ENCODE peak calls at places on chromosome 6, in four cellular contexts. N is K562, J is HCT116, D is H1. Z is an unnamed sample.

GRCh38 chr6:3001773-3002293 is 2.1 kb downstream of the NQO2 start:
- DNase-seq in J (peak; percentile 71), N (peak; percentile 69), D (no peak), Z (peak; percentile 85)

GRCh38 chr6:141957271-141957670 is 175.5 kb upstream of the GJE1 start:
- DNase-seq in J (no peak), N (no peak), D (no peak), Z (no peak)

GRCh38 chr6:132768051-132768517 is 10.4 kb upstream of the VNN2 start:
- DNase-seq in J (peak; percentile 40), N (peak; percentile 42), D (peak; percentile 31), Z (peak; percentile 55)

GRCh38 chr6:16322666-16323312 is 84.4 kb downstream of the GMPR start:
- DNase-seq in J (no peak), N (peak; percentile 78), D (no peak), Z (no peak)

GRCh38 chr6:7042654-7043545 is 64.9 kb upstream of the RREB1 start:
- DNase-seq in J (no peak), D (no peak), N (no peak), Z (peak; percentile 81)

GRCh38 chr6:24431045-24431451 is 28.3 kb downstream of the MRS2 start:
- DNase-seq in J (peak; percentile 38), N (peak; percentile 67), D (peak; percentile 9), Z (peak; percentile 65)

GRCh38 chr6:3770023-3770422 is 18.5 kb upstream of the PXDC1 start:
- DNase-seq in D (no peak), J (no peak), N (no peak), Z (no peak)

GRCh38 chr6:46201701-46202100 is 30.9 kb upstream of the ENPP5 start:
- DNase-seq in J (no peak), D (no peak), N (no peak), Z (no peak)

GRCh38 chr6:152453421-152453820 is 183.7 kb downstream of the SYNE1 start:
- DNase-seq in N (no peak), J (no peak), D (peak; percentile 2), Z (no peak)

GRCh38 chr6:126308367-126308766 is 31.5 kb upstream of the CENPW start:
- DNase-seq in N (no peak), D (no peak), J (no peak), Z (no peak)

GRCh38 chr6:12436224-12436623 is 146.1 kb downstream of the EDN1 start:
- DNase-seq in D (no peak), J (no peak), N (no peak), Z (no peak)

GRCh38 chr6:142537612-142538478 is 236.0 kb downstream of the ADGRG6 start:
- DNase-seq in D (peak; percentile 9), N (peak; percentile 65), J (peak; percentile 34), Z (peak; percentile 45)

GRCh38 chr6:25202505-25202904 is 76.7 kb upstream of the CARMIL1 start:
- DNase-seq in D (no peak), J (no peak), N (no peak), Z (no peak)

GRCh38 chr6:39416728-39417127 is 94.2 kb upstream of the KCNK16 start:
- DNase-seq in N (no peak), J (no peak), D (peak; percentile 64), Z (no peak)

GRCh38 chr6:138692978-138693909 is 80.3 kb upstream of the CCDC28A start:
- DNase-seq in N (peak; percentile 64), D (peak; percentile 62), J (peak; percentile 48), Z (peak; percentile 54)

GRCh38 chr6:154705471-154706113 is 27.6 kb upstream of the SCAF8 start:
- DNase-seq in D (no peak), N (no peak), J (no peak), Z (no peak)

GRCh38 chr6:143160008-143160407 is 99.3 kb downstream of the AIG1 start:
- DNase-seq in D (no peak), J (no peak), N (no peak), Z (peak; percentile 9)

GRCh38 chr6:81788748-81789147 is 36.3 kb upstream of the TENT5A start:
- DNase-seq in J (no peak), N (no peak), D (no peak), Z (peak; percentile 36)
- TF ChIP-seq FOSL1 in J (no peak), N (no peak), D (no peak), Z (no peak)

DNA sequence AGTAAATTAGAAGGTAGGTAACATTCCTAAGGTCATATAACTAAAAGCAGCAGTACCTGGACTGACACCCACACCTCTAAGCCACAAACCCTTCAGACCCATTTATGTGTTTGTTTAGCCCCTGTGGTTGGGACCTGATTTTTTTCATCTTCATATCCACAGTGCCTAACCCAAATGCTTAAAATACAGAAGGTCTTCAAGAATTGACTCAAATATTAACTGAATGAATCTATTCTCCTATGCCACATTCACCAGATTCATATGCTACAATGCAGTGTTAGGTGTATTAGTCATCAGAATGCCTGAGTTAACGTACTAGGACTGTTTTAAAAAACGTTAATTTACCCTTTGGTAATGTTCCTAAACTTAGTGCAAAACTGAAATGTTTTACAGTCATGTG is 124.8 kb downstream of the AHI1 start:
- DNase-seq in J (no peak), D (no peak), N (no peak), Z (no peak)
- TF ChIP-seq FOSL1 in J (no peak), D (no peak), N (no peak), Z (no peak)

GRCh38 chr6:31776961-31777666 is at the start of gene VWA7:
- DNase-seq in J (peak; percentile 84), N (peak; percentile 98), D (no peak), Z (peak; percentile 85)

GRCh38 chr6:31777667-31778050 is 531 bp upstream of the VWA7 start:
- DNase-seq in D (no peak), J (no peak), N (no peak), Z (no peak)

GRCh38 chr6:31775633-31776263 is 1.4 kb downstream of the VWA7 start:
- DNase-seq in D (no peak), J (no peak), N (no peak), Z (no peak)

GRCh38 chr6:31775184-31775583 is 1.9 kb downstream of the VWA7 start:
- DNase-seq in N (no peak), J (no peak), D (no peak), Z (no peak)

GRCh38 chr6:31776563-31776960 is 566 bp downstream of the VWA7 start:
- DNase-seq in J (no peak), N (no peak), D (no peak), Z (no peak)
- TF ChIP-seq FOSL1 in J (no peak), N (no peak), D (no peak), Z (no peak)

GRCh38 chr6:14695579-14695978 is 550.3 kb upstream of the JARID2 start:
- DNase-seq in D (no peak), J (no peak), N (no peak), Z (no peak)
- TF ChIP-seq FOSL1 in D (no peak), J (no peak), N (no peak), Z (no peak)

GRCh38 chr6:110528051-110528929 is 51.9 kb upstream of the SLC22A16 start:
- DNase-seq in D (no peak), J (peak; percentile 56), N (peak; percentile 60), Z (peak; percentile 62)

GRCh38 chr6:110526731-110527130 is 50.3 kb upstream of the SLC22A16 start:
- DNase-seq in N (no peak), D (no peak), J (no peak), Z (no peak)

GRCh38 chr6:110529355-110529754 is 52.9 kb upstream of the SLC22A16 start:
- DNase-seq in D (no peak), J (no peak), N (no peak), Z (no peak)

GRCh38 chr6:110528930-110529325 is 52.5 kb upstream of the SLC22A16 start:
- DNase-seq in J (no peak), D (no peak), N (no peak), Z (no peak)

GRCh38 chr6:110527516-110527915 is 51.1 kb upstream of the SLC22A16 start:
- DNase-seq in J (no peak), D (no peak), N (no peak), Z (no peak)
- TF ChIP-seq FOSL1 in J (no peak), D (no peak), N (no peak), Z (no peak)

Z was measured in HepG2.